ENCODE peak calls at places on chromosomes 4 and X, in seven cellular contexts. M is anterior cingulate cortex, A is GM04504, O is T-helper 17 cell, E is HT1080, W is HCT116, L is type B pancreatic cell. K is an unnamed sample.

GRCh38 chr4:15470149-15470520 is 453 bp downstream of the CC2D2A start:
- DNase-seq in M (no peak), A (no peak), O (no peak), E (no peak), W (no peak), L (no peak), K (no peak)

GRCh38 chr4:102794999-102795398 is 32.4 kb downstream of the UBE2D3 start:
- DNase-seq in M (no peak), A (no peak), O (no peak), E (no peak), W (no peak), L (no peak), K (no peak)

GRCh38 chr4:86652332-86652932 is 58.3 kb downstream of the PTPN13 start:
- DNase-seq in M (no peak), A (no peak), O (no peak), E (no peak), W (no peak), L (no peak), K (no peak)

GRCh38 chr4:98659106-98659592 is 738 bp upstream of the TSPAN5 start:
- DNase-seq in M (peak), A (peak), O (no peak), E (peak), W (no peak), L (no peak), K (no peak)

GRCh38 chr4:37825943-37826281 is 574 bp upstream of the PGM2 start:
- DNase-seq in M (no peak), A (no peak), O (no peak), E (no peak), W (no peak), L (no peak), K (no peak)

GRCh38 chrX:4588056-4588455 is 874.6 kb upstream of the PRKX start:
- DNase-seq in M (no peak), A (no peak), O (no peak), E (no peak), W (no peak), L (no peak), K (no peak)

GRCh38 chr4:123606336-123606735 is 209.7 kb downstream of the SPRY1 start:
- DNase-seq in M (no peak), A (no peak), O (no peak), E (no peak), W (no peak), L (no peak), K (no peak)

GRCh38 chrX:133444952-133445831 is 29.9 kb upstream of the GPC4 start:
- DNase-seq in M (no peak), A (no peak), O (no peak), E (peak), W (peak), L (no peak), K (no peak)

GRCh38 chr4:88104902-88105610 is 53.4 kb downstream of the ABCG2 start:
- DNase-seq in M (no peak), A (peak), O (no peak), E (peak), W (no peak), L (no peak), K (no peak)

GRCh38 chrX:69300323-69300722 is 135.1 kb upstream of the PJA1 start:
- DNase-seq in M (no peak), A (no peak), O (no peak), E (no peak), W (no peak), L (no peak), K (no peak)

GRCh38 chrX:142637206-142637605 is 388.5 kb upstream of the SPANXN4 start:
- DNase-seq in M (no peak), A (no peak), O (no peak), E (no peak), W (no peak), L (no peak), K (no peak)

GRCh38 chr4:187380181-187380581 is 615.4 kb upstream of the ZFP42 start:
- DNase-seq in M (no peak), A (no peak), O (no peak), E (peak), W (peak), L (no peak), K (no peak)

GRCh38 chr4:140083320-140083719 is 70.7 kb downstream of the MAML3 start:
- DNase-seq in M (no peak), A (no peak), O (no peak), E (no peak), W (no peak), L (no peak), K (no peak)

GRCh38 chrX:23908219-23909003 is 605 bp downstream of the CXorf58 start:
- DNase-seq in M (no peak), A (no peak), O (no peak), E (no peak), W (no peak), L (no peak), K (no peak)

GRCh38 chr4:164526916-164527315 is 227.0 kb upstream of the SMIM31 start:
- DNase-seq in M (no peak), A (no peak), O (no peak), E (no peak), W (no peak), L (no peak), K (no peak)

GRCh38 chrX:132046533-132046932 is 23.4 kb downstream of the STK26 start:
- DNase-seq in M (no peak), A (no peak), O (no peak), E (no peak), W (no peak), L (no peak), K (no peak)

GRCh38 chr4:184751585-184751956 is 17.7 kb upstream of the CENPU start:
- DNase-seq in M (no peak), A (no peak), O (no peak), E (no peak), W (no peak), L (no peak), K (no peak)

GRCh38 chr4:138826754-138827153 is 188.8 kb upstream of the NOCT start:
- DNase-seq in M (no peak), A (no peak), O (no peak), E (no peak), W (no peak), L (no peak), K (no peak)

GRCh38 chr4:83237591-83237990 is 47.0 kb downstream of the COQ2 start:
- DNase-seq in M (no peak), A (no peak), O (no peak), E (no peak), W (no peak), L (no peak), K (no peak)

GRCh38 chr4:176387571-176387970 is 67.8 kb downstream of the SPCS3 start:
- DNase-seq in M (no peak), A (no peak), O (no peak), E (no peak), W (no peak), L (no peak), K (no peak)

GRCh38 chr4:95830647-95831046 is 9.2 kb upstream of the PDHA2 start:
- DNase-seq in M (no peak), A (no peak), O (no peak), E (no peak), W (no peak), L (no peak), K (no peak)

GRCh38 chr4:24980064-24980690 is 50.6 kb downstream of the LGI2 start:
- DNase-seq in M (no peak), A (peak), O (no peak), E (peak), W (peak), L (no peak), K (no peak)

GRCh38 chr4:180059216-180059881 is 2183.9 kb upstream of the TENM3 start:
- DNase-seq in M (peak), A (no peak), O (no peak), E (peak), W (no peak), L (no peak), K (peak)

GRCh38 chr4:89939464-89939863 is 44.8 kb downstream of the MMRN1 start:
- DNase-seq in M (no peak), A (no peak), O (no peak), E (no peak), W (no peak), L (no peak), K (no peak)

GRCh38 chrX:11097920-11098319 is 13.2 kb upstream of the HCCS start:
- DNase-seq in M (no peak), A (no peak), O (no peak), E (no peak), W (no peak), L (no peak), K (no peak)

GRCh38 chr4:74258949-74259348 is 49.3 kb upstream of the EPGN start:
- DNase-seq in M (no peak), A (no peak), O (no peak), E (peak), W (no peak), L (no peak), K (no peak)

GRCh38 chrX:49192722-49193328 is 6.7 kb upstream of the PRICKLE3 start:
- DNase-seq in M (no peak), A (no peak), O (no peak), E (no peak), W (no peak), L (no peak), K (no peak)

GRCh38 chrX:71053217-71053621 is 14.9 kb downstream of the SNX12 start:
- DNase-seq in M (no peak), A (no peak), O (no peak), E (no peak), W (no peak), L (no peak), K (no peak)

GRCh38 chr4:55321707-55322264 is 24.3 kb upstream of the SRD5A3 start:
- DNase-seq in M (no peak), A (peak), O (no peak), E (peak), W (peak), L (no peak), K (no peak)

GRCh38 chr4:85228264-85228663 is 246.7 kb upstream of the ARHGAP24 start:
- DNase-seq in M (no peak), A (no peak), O (no peak), E (peak), W (no peak), L (no peak), K (no peak)

K was measured in mesenteric fat pad.